ENCODE peak calls at places on chromosomes 5 and 9, in eight cellular contexts. One of them, this sample, is unnamed.

GRCh38 chr9:130991227-130992058 is 17.5 kb upstream of the LAMC3 start:
- DNase-seq in dorsolateral prefrontal cortex: no peak
- DNase-seq in LNCaP clone FGC: no peak
- DNase-seq in fibroblast of pulmonary artery: no peak
- DNase-seq in fibroblast of lung: no peak
- DNase-seq in ovary: no peak
- DNase-seq in uterus: no peak
- DNase-seq in psoas muscle: no peak
- DNase-seq in this sample: no peak

GRCh38 chr5:155700333-155700732 is 626.6 kb upstream of the SGCD start:
- DNase-seq in dorsolateral prefrontal cortex: no peak
- DNase-seq in LNCaP clone FGC: no peak
- DNase-seq in fibroblast of pulmonary artery: no peak
- DNase-seq in fibroblast of lung: no peak
- DNase-seq in ovary: no peak
- DNase-seq in uterus: no peak
- DNase-seq in psoas muscle: no peak
- DNase-seq in this sample: no peak

GRCh38 chr9:117772960-117773359 is 68.8 kb downstream of the TLR4 start:
- DNase-seq in dorsolateral prefrontal cortex: no peak
- DNase-seq in LNCaP clone FGC: no peak
- DNase-seq in fibroblast of pulmonary artery: peak; percentile 11
- DNase-seq in fibroblast of lung: peak; percentile 58
- DNase-seq in ovary: no peak
- DNase-seq in uterus: no peak
- DNase-seq in psoas muscle: no peak
- DNase-seq in this sample: peak; percentile 59

GRCh38 chr9:132578367-132578932 is 4.0 kb upstream of the BARHL1 start:
- DNase-seq in dorsolateral prefrontal cortex: no peak
- DNase-seq in LNCaP clone FGC: no peak
- DNase-seq in fibroblast of pulmonary artery: no peak
- DNase-seq in fibroblast of lung: no peak
- DNase-seq in ovary: no peak
- DNase-seq in uterus: no peak
- DNase-seq in psoas muscle: no peak
- DNase-seq in this sample: no peak

GRCh38 chr5:6435356-6435755 is 13.3 kb upstream of the UBE2QL1 start:
- DNase-seq in dorsolateral prefrontal cortex: no peak
- DNase-seq in LNCaP clone FGC: no peak
- DNase-seq in fibroblast of pulmonary artery: peak; percentile 3
- DNase-seq in fibroblast of lung: no peak
- DNase-seq in ovary: no peak
- DNase-seq in uterus: no peak
- DNase-seq in psoas muscle: peak; percentile 63
- DNase-seq in this sample: no peak

GRCh38 chr5:71481441-71481840 is 26.0 kb downstream of the BDP1 start:
- DNase-seq in dorsolateral prefrontal cortex: no peak
- DNase-seq in LNCaP clone FGC: no peak
- DNase-seq in fibroblast of pulmonary artery: no peak
- DNase-seq in fibroblast of lung: no peak
- DNase-seq in ovary: no peak
- DNase-seq in uterus: no peak
- DNase-seq in psoas muscle: no peak
- DNase-seq in this sample: no peak

GRCh38 chr9:126376311-126376902 is 49.8 kb downstream of the MVB12B start:
- DNase-seq in dorsolateral prefrontal cortex: peak; percentile 92
- DNase-seq in LNCaP clone FGC: no peak
- DNase-seq in fibroblast of pulmonary artery: no peak
- DNase-seq in fibroblast of lung: no peak
- DNase-seq in ovary: no peak
- DNase-seq in uterus: no peak
- DNase-seq in psoas muscle: no peak
- DNase-seq in this sample: no peak

GRCh38 chr9:935348-935965 is 41.0 kb upstream of the DMRT3 start:
- DNase-seq in dorsolateral prefrontal cortex: no peak
- DNase-seq in LNCaP clone FGC: no peak
- DNase-seq in fibroblast of pulmonary artery: peak; percentile 2
- DNase-seq in fibroblast of lung: peak; percentile 2
- DNase-seq in ovary: no peak
- DNase-seq in uterus: no peak
- DNase-seq in psoas muscle: no peak
- DNase-seq in this sample: peak; percentile 2

GRCh38 chr5:180178516-180179398 is 30.3 kb downstream of the RASGEF1C start:
- DNase-seq in dorsolateral prefrontal cortex: no peak
- DNase-seq in LNCaP clone FGC: no peak
- DNase-seq in fibroblast of pulmonary artery: no peak
- DNase-seq in fibroblast of lung: no peak
- DNase-seq in ovary: no peak
- DNase-seq in uterus: no peak
- DNase-seq in psoas muscle: no peak
- DNase-seq in this sample: no peak

GRCh38 chr9:20624201-20625002 is 2.1 kb upstream of the MLLT3 start:
- DNase-seq in dorsolateral prefrontal cortex: peak; percentile 64
- DNase-seq in LNCaP clone FGC: no peak
- DNase-seq in fibroblast of pulmonary artery: peak; percentile 87
- DNase-seq in fibroblast of lung: peak; percentile 72
- DNase-seq in ovary: peak; percentile 65
- DNase-seq in uterus: peak; percentile 60
- DNase-seq in psoas muscle: no peak
- DNase-seq in this sample: no peak

GRCh38 chr9:79880626-79881025 is 308.9 kb downstream of the TLE4 start:
- DNase-seq in dorsolateral prefrontal cortex: no peak
- DNase-seq in LNCaP clone FGC: no peak
- DNase-seq in fibroblast of pulmonary artery: no peak
- DNase-seq in fibroblast of lung: no peak
- DNase-seq in ovary: no peak
- DNase-seq in uterus: no peak
- DNase-seq in psoas muscle: no peak
- DNase-seq in this sample: no peak

GRCh38 chr9:20640331-20641187 is 18.3 kb upstream of the MLLT3 start:
- DNase-seq in dorsolateral prefrontal cortex: peak; percentile 68
- DNase-seq in LNCaP clone FGC: no peak
- DNase-seq in fibroblast of pulmonary artery: peak; percentile 25
- DNase-seq in fibroblast of lung: peak; percentile 62
- DNase-seq in ovary: peak; percentile 25
- DNase-seq in uterus: no peak
- DNase-seq in psoas muscle: peak; percentile 56
- DNase-seq in this sample: no peak

GRCh38 chr5:139709587-139710369 is 61.6 kb downstream of the CXXC5 start:
- DNase-seq in dorsolateral prefrontal cortex: no peak
- DNase-seq in LNCaP clone FGC: no peak
- DNase-seq in fibroblast of pulmonary artery: no peak
- DNase-seq in fibroblast of lung: no peak
- DNase-seq in ovary: no peak
- DNase-seq in uterus: no peak
- DNase-seq in psoas muscle: no peak
- DNase-seq in this sample: no peak

DNA sequence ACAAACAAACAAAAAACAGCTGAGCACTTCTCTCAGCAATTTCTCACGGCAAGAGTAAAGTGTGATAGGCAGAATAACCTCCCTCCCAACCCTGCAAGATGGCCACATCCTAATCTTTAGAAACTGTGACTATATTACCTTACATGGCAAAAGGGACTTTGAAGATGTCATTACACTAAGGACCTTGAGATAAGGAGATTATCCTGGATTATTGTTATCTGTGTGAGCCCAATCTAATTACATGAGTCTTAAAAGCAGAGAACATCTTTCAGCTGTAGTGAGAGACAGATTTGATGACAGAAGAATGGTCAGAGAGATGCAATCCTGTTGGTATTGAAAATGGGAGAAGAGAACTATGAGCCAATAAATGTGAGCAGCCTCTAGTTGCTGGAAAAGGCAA is 347.9 kb downstream of the CDH9 start:
- DNase-seq in dorsolateral prefrontal cortex: no peak
- DNase-seq in LNCaP clone FGC: no peak
- DNase-seq in fibroblast of pulmonary artery: no peak
- DNase-seq in fibroblast of lung: no peak
- DNase-seq in ovary: no peak
- DNase-seq in uterus: no peak
- DNase-seq in psoas muscle: no peak
- DNase-seq in this sample: no peak
- H3K4me3 ChIP-seq in dorsolateral prefrontal cortex: no peak overlapping the region
- H3K4me3 ChIP-seq in LNCaP clone FGC: no peak overlapping the region
- H3K4me3 ChIP-seq in fibroblast of pulmonary artery: no peak overlapping the region
- H3K4me3 ChIP-seq in fibroblast of lung: no peak overlapping the region
- H3K4me3 ChIP-seq in ovary: no peak overlapping the region
- H3K4me3 ChIP-seq in uterus: no peak overlapping the region
- H3K4me3 ChIP-seq in psoas muscle: no peak overlapping the region
- H3K4me3 ChIP-seq in this sample: no peak overlapping the region

DNA sequence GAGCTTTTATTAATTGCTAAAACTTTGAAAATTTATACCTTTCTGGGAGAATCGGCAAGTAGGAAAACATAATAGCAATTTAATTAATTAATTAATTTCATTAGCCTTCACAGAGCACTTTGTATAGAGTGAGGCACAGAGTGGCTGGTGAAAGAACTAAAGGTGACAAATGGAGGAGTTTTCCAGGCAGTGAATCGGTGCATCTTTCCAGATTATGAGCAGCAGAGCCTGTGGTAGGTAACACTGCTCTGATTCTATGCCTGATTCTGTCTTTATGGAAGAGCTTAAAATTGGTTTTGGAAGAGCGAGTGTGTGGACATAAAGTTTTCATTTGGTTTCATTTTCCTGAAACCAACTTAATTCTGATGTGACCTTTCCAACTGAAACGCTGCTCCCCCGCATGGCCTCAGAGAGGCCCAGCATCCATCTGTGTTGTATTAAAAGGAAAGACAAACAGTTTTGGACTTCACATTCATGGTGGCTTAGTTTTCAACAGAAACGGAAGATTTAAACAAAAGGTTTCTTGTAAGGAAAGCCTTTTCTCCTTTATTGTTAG is 188.9 kb upstream of the RPS23 start:
- DNase-seq in dorsolateral prefrontal cortex: no peak
- DNase-seq in LNCaP clone FGC: no peak
- DNase-seq in fibroblast of pulmonary artery: peak; percentile 55
- DNase-seq in fibroblast of lung: no peak
- DNase-seq in ovary: no peak
- DNase-seq in uterus: peak; percentile 28
- DNase-seq in psoas muscle: no peak
- DNase-seq in this sample: peak; percentile 11
- TF ChIP-seq CTCF in dorsolateral prefrontal cortex: no peak
- TF ChIP-seq CTCF in LNCaP clone FGC: no peak
- TF ChIP-seq CTCF in fibroblast of pulmonary artery: peak; percentile 16
- TF ChIP-seq CTCF in fibroblast of lung: peak; percentile 23
- TF ChIP-seq CTCF in ovary: no peak
- TF ChIP-seq CTCF in uterus: peak; percentile 12
- TF ChIP-seq CTCF in psoas muscle: no peak
- TF ChIP-seq CTCF in this sample: peak; percentile 43

GRCh38 chr5:93588586-93589347 is 5.7 kb downstream of the NR2F1 start:
- DNase-seq in dorsolateral prefrontal cortex: no peak
- DNase-seq in LNCaP clone FGC: no peak
- DNase-seq in fibroblast of pulmonary artery: peak; percentile 56
- DNase-seq in fibroblast of lung: peak; percentile 70
- DNase-seq in ovary: no peak
- DNase-seq in uterus: no peak
- DNase-seq in psoas muscle: no peak
- DNase-seq in this sample: no peak

GRCh38 chr5:93590511-93590910 is 7.5 kb downstream of the NR2F1 start:
- DNase-seq in dorsolateral prefrontal cortex: no peak
- DNase-seq in LNCaP clone FGC: no peak
- DNase-seq in fibroblast of pulmonary artery: no peak
- DNase-seq in fibroblast of lung: peak; percentile 66
- DNase-seq in ovary: no peak
- DNase-seq in uterus: no peak
- DNase-seq in psoas muscle: no peak
- DNase-seq in this sample: no peak

GRCh38 chr5:93587919-93588585 is 5.0 kb downstream of the NR2F1 start:
- DNase-seq in dorsolateral prefrontal cortex: no peak
- DNase-seq in LNCaP clone FGC: no peak
- DNase-seq in fibroblast of pulmonary artery: no peak
- DNase-seq in fibroblast of lung: peak; percentile 60
- DNase-seq in ovary: no peak
- DNase-seq in uterus: no peak
- DNase-seq in psoas muscle: no peak
- DNase-seq in this sample: no peak

GRCh38 chr5:93589812-93590215 is 6.8 kb downstream of the NR2F1 start:
- DNase-seq in dorsolateral prefrontal cortex: no peak
- DNase-seq in LNCaP clone FGC: no peak
- DNase-seq in fibroblast of pulmonary artery: no peak
- DNase-seq in fibroblast of lung: peak; percentile 56
- DNase-seq in ovary: no peak
- DNase-seq in uterus: no peak
- DNase-seq in psoas muscle: no peak
- DNase-seq in this sample: no peak

DNA sequence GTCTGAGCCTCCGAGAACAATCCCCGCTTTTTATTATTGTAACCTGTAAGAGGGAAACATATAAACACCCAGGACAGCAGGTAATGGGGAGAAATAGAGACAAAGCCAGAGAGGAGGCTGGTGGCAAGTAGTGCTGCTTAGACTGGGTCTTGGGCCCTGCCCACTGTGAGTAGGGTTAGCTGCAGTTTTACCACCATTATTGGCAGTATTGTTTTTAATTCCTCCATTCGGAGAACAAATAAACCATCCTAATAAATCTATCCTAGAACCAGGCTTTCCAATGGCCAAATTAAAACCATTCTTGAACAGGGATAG is 6.3 kb downstream of the NR2F1 start:
- DNase-seq in dorsolateral prefrontal cortex: no peak
- DNase-seq in LNCaP clone FGC: no peak
- DNase-seq in fibroblast of pulmonary artery: no peak
- DNase-seq in fibroblast of lung: no peak
- DNase-seq in ovary: no peak
- DNase-seq in uterus: no peak
- DNase-seq in psoas muscle: no peak
- DNase-seq in this sample: no peak
- H3K4me3 ChIP-seq in dorsolateral prefrontal cortex: peak overlapping the region; percentile 76
- H3K4me3 ChIP-seq in LNCaP clone FGC: no peak overlapping the region
- H3K4me3 ChIP-seq in fibroblast of pulmonary artery: peak overlapping the region; percentile 48
- H3K4me3 ChIP-seq in fibroblast of lung: peak overlapping the region; percentile 88
- H3K4me3 ChIP-seq in ovary: no peak overlapping the region
- H3K4me3 ChIP-seq in uterus: no peak overlapping the region
- H3K4me3 ChIP-seq in psoas muscle: no peak overlapping the region
- H3K4me3 ChIP-seq in this sample: no peak overlapping the region

GRCh38 chr5:61912559-61912958 is 393.4 kb upstream of the KIF2A start:
- DNase-seq in dorsolateral prefrontal cortex: no peak
- DNase-seq in LNCaP clone FGC: no peak
- DNase-seq in fibroblast of pulmonary artery: no peak
- DNase-seq in fibroblast of lung: no peak
- DNase-seq in ovary: no peak
- DNase-seq in uterus: no peak
- DNase-seq in psoas muscle: no peak
- DNase-seq in this sample: no peak

GRCh38 chr5:61918606-61919005 is 387.4 kb upstream of the KIF2A start:
- DNase-seq in dorsolateral prefrontal cortex: no peak
- DNase-seq in LNCaP clone FGC: no peak
- DNase-seq in fibroblast of pulmonary artery: no peak
- DNase-seq in fibroblast of lung: no peak
- DNase-seq in ovary: no peak
- DNase-seq in uterus: no peak
- DNase-seq in psoas muscle: no peak
- DNase-seq in this sample: no peak

GRCh38 chr5:61919920-61920319 is 386.1 kb upstream of the KIF2A start:
- DNase-seq in dorsolateral prefrontal cortex: no peak
- DNase-seq in LNCaP clone FGC: peak; percentile 80
- DNase-seq in fibroblast of pulmonary artery: no peak
- DNase-seq in fibroblast of lung: peak; percentile 29
- DNase-seq in ovary: no peak
- DNase-seq in uterus: no peak
- DNase-seq in psoas muscle: no peak
- DNase-seq in this sample: no peak

GRCh38 chr5:61916621-61917620 is 389.1 kb upstream of the KIF2A start:
- DNase-seq in dorsolateral prefrontal cortex: no peak
- DNase-seq in LNCaP clone FGC: no peak
- DNase-seq in fibroblast of pulmonary artery: no peak
- DNase-seq in fibroblast of lung: peak; percentile 96
- DNase-seq in ovary: no peak
- DNase-seq in uterus: no peak
- DNase-seq in psoas muscle: no peak
- DNase-seq in this sample: peak; percentile 7

GRCh38 chr5:61915646-61916045 is 390.4 kb upstream of the KIF2A start:
- DNase-seq in dorsolateral prefrontal cortex: no peak
- DNase-seq in LNCaP clone FGC: no peak
- DNase-seq in fibroblast of pulmonary artery: no peak
- DNase-seq in fibroblast of lung: no peak
- DNase-seq in ovary: no peak
- DNase-seq in uterus: no peak
- DNase-seq in psoas muscle: no peak
- DNase-seq in this sample: no peak
- TF ChIP-seq CTCF in dorsolateral prefrontal cortex: no peak
- TF ChIP-seq CTCF in LNCaP clone FGC: no peak
- TF ChIP-seq CTCF in fibroblast of pulmonary artery: no peak
- TF ChIP-seq CTCF in fibroblast of lung: no peak
- TF ChIP-seq CTCF in ovary: no peak
- TF ChIP-seq CTCF in uterus: no peak
- TF ChIP-seq CTCF in psoas muscle: no peak
- TF ChIP-seq CTCF in this sample: no peak